ENCODE peak calls at places on chromosomes 13 and 19, in six cellular contexts. One of them, this sample, is unnamed.

GRCh38 chr13:50400930-50401553 is 385.8 kb downstream of the KCNRG start:
- DNase-seq in uterus: no peak
- DNase-seq in left ventricle myocardium inferior: no peak
- DNase-seq in neural crest cell: no peak
- DNase-seq in thoracic aorta: no peak
- DNase-seq in lung: no peak
- DNase-seq in this sample: no peak

GRCh38 chr19:57719424-57719823 is 8.0 kb downstream of the ZNF671 start:
- DNase-seq in lung: no peak
- DNase-seq in thoracic aorta: no peak
- DNase-seq in left ventricle myocardium inferior: no peak
- DNase-seq in neural crest cell: no peak
- DNase-seq in uterus: no peak
- DNase-seq in this sample: no peak

GRCh38 chr19:21585491-21585890 is 80.1 kb downstream of the ZNF429 start:
- DNase-seq in left ventricle myocardium inferior: no peak
- DNase-seq in lung: no peak
- DNase-seq in uterus: no peak
- DNase-seq in neural crest cell: no peak
- DNase-seq in thoracic aorta: no peak
- DNase-seq in this sample: no peak

GRCh38 chr13:68697551-68697950 is 1410.1 kb upstream of the ATXN8OS start:
- DNase-seq in lung: no peak
- DNase-seq in neural crest cell: no peak
- DNase-seq in uterus: no peak
- DNase-seq in left ventricle myocardium inferior: no peak
- DNase-seq in thoracic aorta: no peak
- DNase-seq in this sample: no peak

GRCh38 chr19:31140717-31141116 is 208.5 kb downstream of the TSHZ3 start:
- DNase-seq in uterus: no peak
- DNase-seq in thoracic aorta: no peak
- DNase-seq in lung: no peak
- DNase-seq in left ventricle myocardium inferior: no peak
- DNase-seq in neural crest cell: no peak
- DNase-seq in this sample: no peak

GRCh38 chr13:35856084-35856483 is 275.1 kb downstream of the DCLK1 start:
- DNase-seq in uterus: no peak
- DNase-seq in neural crest cell: no peak
- DNase-seq in left ventricle myocardium inferior: no peak
- DNase-seq in thoracic aorta: no peak
- DNase-seq in lung: no peak
- DNase-seq in this sample: no peak

GRCh38 chr19:30878456-30878855 is 470.8 kb downstream of the TSHZ3 start:
- DNase-seq in neural crest cell: no peak
- DNase-seq in left ventricle myocardium inferior: no peak
- DNase-seq in thoracic aorta: no peak
- DNase-seq in uterus: no peak
- DNase-seq in lung: no peak
- DNase-seq in this sample: no peak

GRCh38 chr13:74105871-74106270 is 28.3 kb downstream of the KLF12 start:
- DNase-seq in neural crest cell: no peak
- DNase-seq in thoracic aorta: no peak
- DNase-seq in left ventricle myocardium inferior: no peak
- DNase-seq in lung: no peak
- DNase-seq in uterus: no peak
- DNase-seq in this sample: no peak

GRCh38 chr13:77925616-77926015 is 7.0 kb upstream of the EDNRB start:
- DNase-seq in lung: no peak
- DNase-seq in left ventricle myocardium inferior: no peak
- DNase-seq in thoracic aorta: no peak
- DNase-seq in uterus: no peak
- DNase-seq in neural crest cell: no peak
- DNase-seq in this sample: no peak

GRCh38 chr13:97026759-97027555 is 32.7 kb upstream of the OXGR1 start:
- DNase-seq in neural crest cell: no peak
- DNase-seq in left ventricle myocardium inferior: no peak
- DNase-seq in thoracic aorta: no peak
- DNase-seq in lung: no peak
- DNase-seq in uterus: no peak
- DNase-seq in this sample: no peak

GRCh38 chr13:43357435-43358065 is 334.2 kb downstream of the DNAJC15 start:
- DNase-seq in neural crest cell: no peak
- DNase-seq in uterus: no peak
- DNase-seq in lung: no peak
- DNase-seq in left ventricle myocardium inferior: peak
- DNase-seq in thoracic aorta: no peak
- DNase-seq in this sample: no peak

GRCh38 chr19:8242212-8242821 is 33.1 kb downstream of the CERS4 start:
- DNase-seq in left ventricle myocardium inferior: no peak
- DNase-seq in thoracic aorta: no peak
- DNase-seq in lung: no peak
- DNase-seq in neural crest cell: no peak
- DNase-seq in uterus: no peak
- DNase-seq in this sample: no peak

GRCh38 chr19:32357720-32358119 is 12.3 kb downstream of the ZNF507 start:
- DNase-seq in thoracic aorta: no peak
- DNase-seq in left ventricle myocardium inferior: no peak
- DNase-seq in lung: no peak
- DNase-seq in neural crest cell: no peak
- DNase-seq in uterus: no peak
- DNase-seq in this sample: no peak
- TF ChIP-seq CTCF in thoracic aorta: peak
- TF ChIP-seq CTCF in left ventricle myocardium inferior: peak
- TF ChIP-seq CTCF in lung: no peak
- TF ChIP-seq CTCF in neural crest cell: peak
- TF ChIP-seq CTCF in uterus: no peak
- TF ChIP-seq CTCF in this sample: peak

GRCh38 chr19:2084993-2085720 is 11.0 kb downstream of the MOB3A start:
- DNase-seq in neural crest cell: no peak
- DNase-seq in left ventricle myocardium inferior: peak
- DNase-seq in uterus: no peak
- DNase-seq in thoracic aorta: no peak
- DNase-seq in lung: peak
- DNase-seq in this sample: no peak

GRCh38 chr19:2089727-2090053 is 6.4 kb downstream of the MOB3A start:
- DNase-seq in neural crest cell: no peak
- DNase-seq in thoracic aorta: no peak
- DNase-seq in uterus: no peak
- DNase-seq in left ventricle myocardium inferior: no peak
- DNase-seq in lung: no peak
- DNase-seq in this sample: no peak

GRCh38 chr19:2089001-2089711 is 7.0 kb downstream of the MOB3A start:
- DNase-seq in thoracic aorta: no peak
- DNase-seq in lung: no peak
- DNase-seq in uterus: no peak
- DNase-seq in neural crest cell: no peak
- DNase-seq in left ventricle myocardium inferior: no peak
- DNase-seq in this sample: no peak

GRCh38 chr19:2083174-2083854 is 12.8 kb downstream of the MOB3A start:
- DNase-seq in left ventricle myocardium inferior: no peak
- DNase-seq in thoracic aorta: no peak
- DNase-seq in lung: no peak
- DNase-seq in neural crest cell: no peak
- DNase-seq in uterus: peak
- DNase-seq in this sample: no peak

DNA sequence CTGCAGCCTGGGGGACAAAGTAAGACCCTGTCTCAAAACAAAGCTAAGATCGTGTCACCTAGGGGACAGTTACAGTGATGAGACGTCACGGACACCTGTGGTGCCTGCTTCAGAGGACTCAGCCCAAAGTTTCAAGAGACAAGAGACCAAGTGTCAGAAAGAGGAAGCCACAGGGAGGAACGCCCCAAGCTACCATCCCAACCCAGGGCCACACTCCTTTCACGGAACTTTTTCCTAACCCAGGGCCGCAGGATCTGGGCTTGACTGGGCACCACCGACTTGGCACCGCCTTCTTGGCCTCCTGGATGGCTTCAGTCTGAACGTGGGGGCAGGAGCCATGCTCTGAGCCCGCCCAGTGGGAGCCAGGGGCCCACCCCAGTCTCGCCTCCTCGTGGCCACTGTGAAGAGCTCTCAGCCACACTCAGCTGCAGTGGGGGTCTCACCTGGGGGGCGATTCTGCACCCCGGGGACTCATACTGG is 8.5 kb downstream of the MOB3A start:
- DNase-seq in uterus: no peak
- DNase-seq in lung: no peak
- DNase-seq in thoracic aorta: no peak
- DNase-seq in left ventricle myocardium inferior: no peak
- DNase-seq in neural crest cell: no peak
- DNase-seq in this sample: no peak
- TF ChIP-seq CTCF in uterus: no peak
- TF ChIP-seq CTCF in lung: no peak
- TF ChIP-seq CTCF in thoracic aorta: no peak
- TF ChIP-seq CTCF in left ventricle myocardium inferior: no peak
- TF ChIP-seq CTCF in neural crest cell: no peak
- TF ChIP-seq CTCF in this sample: no peak

GRCh38 chr13:40153516-40153915 is 498.1 kb downstream of the COG6 start:
- DNase-seq in thoracic aorta: no peak
- DNase-seq in left ventricle myocardium inferior: no peak
- DNase-seq in uterus: no peak
- DNase-seq in lung: no peak
- DNase-seq in neural crest cell: no peak
- DNase-seq in this sample: no peak

GRCh38 chr13:40149611-40150283 is 494.3 kb downstream of the COG6 start:
- DNase-seq in lung: no peak
- DNase-seq in neural crest cell: no peak
- DNase-seq in thoracic aorta: peak
- DNase-seq in left ventricle myocardium inferior: no peak
- DNase-seq in uterus: peak
- DNase-seq in this sample: no peak

GRCh38 chr13:40155176-40155575 is 499.7 kb downstream of the COG6 start:
- DNase-seq in thoracic aorta: no peak
- DNase-seq in left ventricle myocardium inferior: no peak
- DNase-seq in neural crest cell: no peak
- DNase-seq in uterus: no peak
- DNase-seq in lung: no peak
- DNase-seq in this sample: no peak

GRCh38 chr13:40152904-40153303 is 497.4 kb downstream of the COG6 start:
- DNase-seq in left ventricle myocardium inferior: no peak
- DNase-seq in lung: no peak
- DNase-seq in neural crest cell: no peak
- DNase-seq in thoracic aorta: no peak
- DNase-seq in uterus: no peak
- DNase-seq in this sample: no peak

DNA sequence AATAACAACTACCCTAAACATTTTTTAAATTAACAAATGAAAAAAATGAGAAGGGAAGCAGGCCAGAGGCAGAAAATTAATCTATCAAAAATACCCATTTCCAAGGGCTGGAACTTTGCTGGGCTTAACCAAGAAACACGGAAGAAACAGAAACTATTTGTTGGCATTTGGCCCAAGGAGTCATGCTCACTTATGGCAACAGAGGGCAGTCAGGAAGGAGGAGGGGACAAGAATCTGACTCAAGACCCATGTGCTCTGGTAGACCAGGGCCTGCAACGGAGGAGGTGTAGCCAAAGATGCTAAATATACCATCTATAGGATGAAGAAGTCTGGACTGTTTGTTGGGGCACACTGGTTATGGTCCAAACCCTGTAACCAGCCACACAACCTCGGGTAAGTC is 496.7 kb downstream of the COG6 start:
- DNase-seq in neural crest cell: no peak
- DNase-seq in thoracic aorta: peak
- DNase-seq in left ventricle myocardium inferior: no peak
- DNase-seq in lung: no peak
- DNase-seq in uterus: no peak
- DNase-seq in this sample: no peak
- TF ChIP-seq CTCF in neural crest cell: no peak
- TF ChIP-seq CTCF in thoracic aorta: no peak
- TF ChIP-seq CTCF in left ventricle myocardium inferior: no peak
- TF ChIP-seq CTCF in lung: no peak
- TF ChIP-seq CTCF in uterus: no peak
- TF ChIP-seq CTCF in this sample: no peak

GRCh38 chr19:18322318-18322758 is 538 bp downstream of the LSM4 start:
- DNase-seq in uterus: no peak
- DNase-seq in neural crest cell: peak
- DNase-seq in lung: peak
- DNase-seq in thoracic aorta: no peak
- DNase-seq in left ventricle myocardium inferior: peak
- DNase-seq in this sample: no peak

GRCh38 chr19:18321729-18322091 is 1.2 kb downstream of the LSM4 start:
- DNase-seq in left ventricle myocardium inferior: no peak
- DNase-seq in lung: no peak
- DNase-seq in thoracic aorta: no peak
- DNase-seq in neural crest cell: no peak
- DNase-seq in uterus: no peak
- DNase-seq in this sample: no peak

GRCh38 chr19:18319591-18320135 is 3.2 kb downstream of the LSM4 start:
- DNase-seq in left ventricle myocardium inferior: no peak
- DNase-seq in thoracic aorta: no peak
- DNase-seq in uterus: no peak
- DNase-seq in neural crest cell: no peak
- DNase-seq in lung: no peak
- DNase-seq in this sample: no peak

GRCh38 chr19:18320865-18321728 is 1.8 kb downstream of the LSM4 start:
- DNase-seq in thoracic aorta: no peak
- DNase-seq in uterus: no peak
- DNase-seq in neural crest cell: no peak
- DNase-seq in lung: no peak
- DNase-seq in left ventricle myocardium inferior: peak
- DNase-seq in this sample: no peak

GRCh38 chr19:18322759-18323460 is at the start of gene LSM4:
- DNase-seq in neural crest cell: peak
- DNase-seq in thoracic aorta: peak
- DNase-seq in lung: peak
- DNase-seq in left ventricle myocardium inferior: peak
- DNase-seq in uterus: peak
- DNase-seq in this sample: peak
- TF ChIP-seq CTCF in neural crest cell: peak
- TF ChIP-seq CTCF in thoracic aorta: no peak
- TF ChIP-seq CTCF in lung: peak
- TF ChIP-seq CTCF in left ventricle myocardium inferior: no peak
- TF ChIP-seq CTCF in uterus: peak
- TF ChIP-seq CTCF in this sample: no peak

GRCh38 chr13:20306039-20306438 is 73.9 kb upstream of the GJB6 start:
- DNase-seq in lung: no peak
- DNase-seq in neural crest cell: no peak
- DNase-seq in uterus: no peak
- DNase-seq in thoracic aorta: no peak
- DNase-seq in left ventricle myocardium inferior: no peak
- DNase-seq in this sample: no peak

GRCh38 chr13:20301391-20302071 is 69.4 kb upstream of the GJB6 start:
- DNase-seq in left ventricle myocardium inferior: peak
- DNase-seq in thoracic aorta: no peak
- DNase-seq in uterus: no peak
- DNase-seq in lung: no peak
- DNase-seq in neural crest cell: no peak
- DNase-seq in this sample: no peak

GRCh38 chr13:20305587-20305986 is 73.5 kb upstream of the GJB6 start:
- DNase-seq in left ventricle myocardium inferior: no peak
- DNase-seq in neural crest cell: no peak
- DNase-seq in uterus: no peak
- DNase-seq in thoracic aorta: no peak
- DNase-seq in lung: no peak
- DNase-seq in this sample: no peak

GRCh38 chr13:20303636-20304035 is 71.5 kb upstream of the GJB6 start:
- DNase-seq in thoracic aorta: no peak
- DNase-seq in uterus: no peak
- DNase-seq in neural crest cell: no peak
- DNase-seq in left ventricle myocardium inferior: no peak
- DNase-seq in lung: no peak
- DNase-seq in this sample: no peak
- TF ChIP-seq CTCF in thoracic aorta: no peak
- TF ChIP-seq CTCF in uterus: no peak
- TF ChIP-seq CTCF in neural crest cell: no peak
- TF ChIP-seq CTCF in left ventricle myocardium inferior: no peak
- TF ChIP-seq CTCF in lung: no peak
- TF ChIP-seq CTCF in this sample: no peak

GRCh38 chr19:9885077-9885552 is 50.0 kb downstream of the PIN1 start:
- DNase-seq in uterus: peak
- DNase-seq in neural crest cell: no peak
- DNase-seq in lung: peak
- DNase-seq in thoracic aorta: no peak
- DNase-seq in left ventricle myocardium inferior: peak
- DNase-seq in this sample: no peak
- TF ChIP-seq CTCF in uterus: no peak
- TF ChIP-seq CTCF in neural crest cell: no peak
- TF ChIP-seq CTCF in lung: no peak
- TF ChIP-seq CTCF in thoracic aorta: peak
- TF ChIP-seq CTCF in left ventricle myocardium inferior: peak
- TF ChIP-seq CTCF in this sample: no peak